ENCODE peak calls at places on chromosomes 1 and 21, in five cellular contexts. A is stimulated activated CD4-positive, alpha-beta T cell treated with anti-CD3 and anti-CD28 coated beads, Interleukin-1b, Interleukin-23, amount 100 ng/mL, for 24 hours; E is activated CD8-positive, alpha-beta T cell treated with anti-CD3 and anti-CD28 coated beads, Interleukin-2, amount 10 ng/mL, durations not matched to agents 7 days and 5 days; D is NCI-H774; Z is cardiac fibroblast. Q is an unnamed sample.

GRCh38 chr21:42080788-42081083 is 9.6 kb downstream of the UMODL1 start:
- DNase-seq in A (no peak), E (no peak), D (no peak), Z (peak; percentile 84), Q (peak; percentile 97)

GRCh38 chr1:55650449-55650848 is 435.3 kb upstream of the USP24 start:
- DNase-seq in A (no peak), E (no peak), D (no peak), Z (no peak), Q (peak; percentile 60)

GRCh38 chr1:113320972-113321680 is 69.2 kb upstream of the MAGI3 start:
- DNase-seq in A (no peak), E (no peak), D (no peak), Z (no peak), Q (no peak)

GRCh38 chr1:16119504-16119903 is 36.4 kb downstream of the EPHA2 start:
- DNase-seq in A (no peak), E (no peak), D (no peak), Z (no peak), Q (no peak)

GRCh38 chr1:25861316-25862286 is 2.3 kb upstream of the AUNIP start:
- DNase-seq in A (no peak), E (no peak), D (no peak), Z (no peak), Q (no peak)

GRCh38 chr1:187566371-187566770 is 737.6 kb downstream of the PLA2G4A start:
- DNase-seq in A (no peak), E (no peak), D (no peak), Z (no peak), Q (no peak)

GRCh38 chr1:108121361-108122143 is 78.6 kb downstream of the SLC25A24 start:
- DNase-seq in A (no peak), E (no peak), D (no peak), Z (peak; percentile 44), Q (no peak)

GRCh38 chr1:94803106-94803505 is 17.1 kb upstream of the SLC44A3 start:
- DNase-seq in A (no peak), E (no peak), D (no peak), Z (no peak), Q (no peak)

GRCh38 chr21:15754640-15755039 is 24.9 kb downstream of the USP25 start:
- DNase-seq in A (no peak), E (no peak), D (no peak), Z (peak; percentile 74), Q (peak; percentile 37)

GRCh38 chr1:75673885-75674284 is 50.6 kb upstream of the ACADM start:
- DNase-seq in A (no peak), E (no peak), D (no peak), Z (no peak), Q (no peak)

GRCh38 chr21:35116777-35117176 is 67.7 kb upstream of the RUNX1 start:
- DNase-seq in A (no peak), E (no peak), D (no peak), Z (no peak), Q (no peak)

GRCh38 chr1:155062702-155063411 is 683 bp upstream of the EFNA4 start:
- DNase-seq in A (peak; percentile 54), E (peak; percentile 88), D (no peak), Z (peak; percentile 49), Q (peak; percentile 3)

GRCh38 chr1:69077633-69078032 is 490.1 kb upstream of the LRRC7 start:
- DNase-seq in A (no peak), E (no peak), D (no peak), Z (no peak), Q (no peak)

GRCh38 chr1:26278835-26279597 is 870 bp upstream of the SH3BGRL3 start:
- DNase-seq in A (no peak), E (no peak), D (no peak), Z (peak; percentile 77), Q (peak; percentile 78)

Q was measured in fibroblast of gingiva.